ENCODE peak calls at places on chromosomes 2 and 18, in seven cellular contexts. G is GM23248, Y is A172, N is nucleus accumbens, R is NAMALWA, S is ACHN, W is Calu3. D is an unnamed sample.

GRCh38 chr2:119402645-119403560 is 28.8 kb upstream of the TMEM37 start:
- DNase-seq in N (no peak), G (no peak), S (no peak), R (no peak), W (peak; percentile 28), Y (no peak), D (no peak)

GRCh38 chr2:237184192-237184922 is 98.7 kb downstream of the COPS8 start:
- DNase-seq in S (no peak), W (no peak), G (peak; percentile 85), Y (peak; percentile 72), N (no peak), R (no peak), D (peak; percentile 98)

GRCh38 chr18:10054366-10054765 is 140.6 kb downstream of the VAPA start:
- DNase-seq in N (no peak), S (no peak), G (no peak), R (no peak), W (no peak), Y (no peak), D (no peak)

GRCh38 chr2:224127871-224128501 is 88.9 kb upstream of the SERPINE2 start:
- DNase-seq in W (no peak), R (no peak), Y (no peak), G (peak; percentile 43), N (no peak), S (no peak), D (no peak)

GRCh38 chr2:120791961-120792295 is 56.3 kb downstream of the GLI2 start:
- DNase-seq in R (no peak), S (peak; percentile 4), N (no peak), W (peak; percentile 58), Y (peak; percentile 75), G (peak; percentile 43), D (peak; percentile 55)

GRCh38 chr2:241703128-241703604 is 1.3 kb downstream of the ING5 start:
- DNase-seq in N (no peak), S (no peak), W (no peak), R (peak; percentile 22), G (peak; percentile 56), Y (no peak), D (peak; percentile 31)

GRCh38 chr18:69215151-69215550 is 185.5 kb upstream of the DOK6 start:
- DNase-seq in S (no peak), G (no peak), N (no peak), Y (no peak), W (no peak), R (no peak), D (no peak)

GRCh38 chr18:11124054-11124453 is 25.3 kb downstream of the PIEZO2 start:
- DNase-seq in S (no peak), R (no peak), Y (no peak), W (no peak), G (no peak), N (no peak), D (no peak)

GRCh38 chr2:39313575-39313974 is 69.8 kb upstream of the CDKL4 start:
- DNase-seq in Y (peak; percentile 70), N (no peak), R (no peak), G (peak; percentile 87), S (no peak), W (no peak), D (peak; percentile 73)

GRCh38 chr2:222076978-222077690 is 221.7 kb downstream of the PAX3 start:
- DNase-seq in W (no peak), G (no peak), R (no peak), Y (peak; percentile 42), N (no peak), S (no peak), D (peak; percentile 26)

GRCh38 chr2:46803911-46804670 is 111.5 kb downstream of the MCFD2 start:
- DNase-seq in S (no peak), R (no peak), W (peak; percentile 75), Y (peak; percentile 98), G (peak; percentile 97), N (no peak), D (peak; percentile 97)

GRCh38 chr18:45962461-45962860 is 4.7 kb downstream of the EPG5 start:
- DNase-seq in S (peak; percentile 92), Y (peak; percentile 93), R (no peak), N (no peak), G (peak; percentile 72), W (peak; percentile 37), D (peak; percentile 95)

GRCh38 chr2:11701831-11702301 is 31.9 kb upstream of the NTSR2 start:
- DNase-seq in Y (no peak), R (no peak), G (no peak), S (no peak), W (no peak), N (no peak), D (no peak)